ENCODE peak calls at places on chromosomes 5 and 9, in seven cellular contexts. D is MCF 10A, A is WTC11, G is fibroblast of pulmonary artery, U is astrocyte, H is GM20000, M is cardiac fibroblast. O is an unnamed sample.

GRCh38 chr5:179680014-179680779 is 637 bp downstream of the CBY3 start:
- DNase-seq in D (no peak), A (no peak), G (no peak), U (no peak), H (no peak), M (no peak), O (no peak)

GRCh38 chr5:138438003-138438723 is 694 bp upstream of the REEP2 start:
- DNase-seq in D (no peak), A (no peak), G (no peak), U (no peak), H (no peak), M (no peak), O (no peak)

GRCh38 chr5:79691007-79691406 is 1.4 kb downstream of the CMYA5 start:
- DNase-seq in D (no peak), A (no peak), G (no peak), U (no peak), H (peak), M (no peak), O (no peak)

GRCh38 chr5:144142030-144142825 is 28.2 kb downstream of the YIPF5 start:
- DNase-seq in D (peak), A (no peak), G (peak), U (peak), H (peak), M (peak), O (no peak)

GRCh38 chr9:130835441-130836298 is 616 bp downstream of the ABL1 start:
- DNase-seq in D (peak), A (peak), G (peak), U (peak), H (peak), M (peak), O (peak)

GRCh38 chr5:135238622-135239460 is 160.2 kb downstream of the MACROH2A1 start:
- DNase-seq in D (no peak), A (no peak), G (no peak), U (no peak), H (no peak), M (no peak), O (no peak)

GRCh38 chr9:118721923-118722322 is 647.3 kb downstream of the BRINP1 start:
- DNase-seq in D (no peak), A (no peak), G (no peak), U (no peak), H (no peak), M (no peak), O (no peak)

GRCh38 chr9:134405527-134405926 is 79.3 kb downstream of the RXRA start:
- DNase-seq in D (no peak), A (no peak), G (no peak), U (no peak), H (no peak), M (no peak), O (no peak)

GRCh38 chr9:114989600-114990410 is 59.4 kb upstream of the TNFSF8 start:
- DNase-seq in D (no peak), A (no peak), G (no peak), U (no peak), H (peak), M (no peak), O (no peak)

GRCh38 chr5:112159435-112159834 is 259.6 kb downstream of the EPB41L4A start:
- DNase-seq in D (no peak), A (no peak), G (peak), U (no peak), H (no peak), M (peak), O (no peak)

GRCh38 chr9:114551750-114552685 is 35.6 kb upstream of the ATP6V1G1 start:
- DNase-seq in D (peak), A (no peak), G (peak), U (peak), H (no peak), M (peak), O (no peak)

GRCh38 chr9:131641618-131642495 is 96.5 kb downstream of the PRRT1B start:
- DNase-seq in D (no peak), A (no peak), G (no peak), U (no peak), H (no peak), M (peak), O (no peak)

GRCh38 chr5:78506296-78507049 is 142.1 kb downstream of the LHFPL2 start:
- DNase-seq in D (no peak), A (no peak), G (peak), U (no peak), H (no peak), M (peak), O (no peak)

GRCh38 chr5:3311443-3311842 is 284.2 kb upstream of the IRX1 start:
- DNase-seq in D (no peak), A (no peak), G (no peak), U (peak), H (no peak), M (no peak), O (no peak)

GRCh38 chr9:124210697-124211096 is 47.1 kb upstream of the NEK6 start:
- DNase-seq in D (no peak), A (no peak), G (no peak), U (no peak), H (peak), M (peak), O (no peak)

GRCh38 chr9:91180240-91180929 is 181.3 kb downstream of the AUH start:
- DNase-seq in D (no peak), A (no peak), G (no peak), U (no peak), H (no peak), M (no peak), O (no peak)

GRCh38 chr9:91180930-91181268 is 180.8 kb downstream of the AUH start:
- DNase-seq in D (no peak), A (no peak), G (no peak), U (no peak), H (no peak), M (no peak), O (no peak)

GRCh38 chr9:91181541-91181940 is 180.2 kb downstream of the AUH start:
- DNase-seq in D (no peak), A (no peak), G (no peak), U (no peak), H (no peak), M (no peak), O (no peak)

GRCh38 chr9:91182831-91183230 is 178.9 kb downstream of the AUH start:
- DNase-seq in D (no peak), A (no peak), G (no peak), U (no peak), H (no peak), M (no peak), O (no peak)

GRCh38 chr9:91182429-91182828 is 179.3 kb downstream of the AUH start:
- DNase-seq in D (peak), A (no peak), G (peak), U (no peak), H (no peak), M (no peak), O (no peak)
- TF ChIP-seq CTCF in D (no peak), A (no peak), G (no peak), U (no peak), H (no peak), M (no peak), O (no peak)

GRCh38 chr9:77022783-77023440 is 3.5 kb downstream of the FOXB2 start:
- DNase-seq in D (no peak), A (peak), G (no peak), U (no peak), H (no peak), M (no peak), O (peak)

GRCh38 chr9:77023726-77024125 is 4.3 kb downstream of the FOXB2 start:
- DNase-seq in D (no peak), A (no peak), G (no peak), U (no peak), H (no peak), M (no peak), O (no peak)

GRCh38 chr9:77021928-77022782 is 2.7 kb downstream of the FOXB2 start:
- DNase-seq in D (no peak), A (no peak), G (no peak), U (no peak), H (peak), M (no peak), O (no peak)

GRCh38 chr9:77028478-77028877 is 9.0 kb downstream of the FOXB2 start:
- DNase-seq in D (no peak), A (no peak), G (no peak), U (no peak), H (no peak), M (no peak), O (no peak)

DNA sequence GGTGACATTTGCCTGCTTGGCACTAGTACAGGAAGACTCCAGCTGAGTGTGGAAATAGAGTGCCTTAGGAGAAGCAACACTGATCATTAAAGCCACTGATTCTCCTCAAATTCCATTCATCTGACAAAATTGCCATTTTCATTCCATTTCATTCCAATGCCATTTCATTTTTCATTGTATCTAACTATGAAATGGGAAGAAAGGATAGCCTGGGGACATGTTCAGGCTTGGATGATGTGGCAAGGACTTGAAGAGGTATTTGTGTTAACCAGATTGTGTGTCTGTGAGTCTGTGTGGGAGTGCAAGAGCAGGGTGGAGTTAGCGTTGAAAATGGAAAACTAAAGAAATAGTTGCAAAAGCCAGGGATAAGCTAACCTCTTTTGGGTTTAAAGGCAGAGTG is 5.7 kb downstream of the FOXB2 start:
- DNase-seq in D (peak), A (no peak), G (no peak), U (no peak), H (no peak), M (no peak), O (no peak)
- TF ChIP-seq CTCF in D (no peak), A (no peak), G (no peak), U (no peak), H (no peak), M (no peak), O (no peak)

GRCh38 chr9:98491231-98491651 is 217.5 kb downstream of the GABBR2 start:
- DNase-seq in D (no peak), A (no peak), G (no peak), U (no peak), H (no peak), M (no peak), O (no peak)

GRCh38 chr9:98485706-98486105 is 223.0 kb downstream of the GABBR2 start:
- DNase-seq in D (no peak), A (no peak), G (no peak), U (no peak), H (no peak), M (no peak), O (no peak)

GRCh38 chr9:98484218-98484617 is 224.5 kb downstream of the GABBR2 start:
- DNase-seq in D (no peak), A (no peak), G (peak), U (peak), H (no peak), M (peak), O (no peak)

GRCh38 chr9:98491778-98492177 is 217.0 kb downstream of the GABBR2 start:
- DNase-seq in D (no peak), A (no peak), G (peak), U (peak), H (no peak), M (peak), O (no peak)

GRCh38 chr9:98488578-98489312 is 220.0 kb downstream of the GABBR2 start:
- DNase-seq in D (peak), A (no peak), G (peak), U (peak), H (no peak), M (peak), O (no peak)
- TF ChIP-seq CTCF in D (no peak), A (no peak), G (peak), U (peak), H (no peak), M (peak), O (no peak)

DNA sequence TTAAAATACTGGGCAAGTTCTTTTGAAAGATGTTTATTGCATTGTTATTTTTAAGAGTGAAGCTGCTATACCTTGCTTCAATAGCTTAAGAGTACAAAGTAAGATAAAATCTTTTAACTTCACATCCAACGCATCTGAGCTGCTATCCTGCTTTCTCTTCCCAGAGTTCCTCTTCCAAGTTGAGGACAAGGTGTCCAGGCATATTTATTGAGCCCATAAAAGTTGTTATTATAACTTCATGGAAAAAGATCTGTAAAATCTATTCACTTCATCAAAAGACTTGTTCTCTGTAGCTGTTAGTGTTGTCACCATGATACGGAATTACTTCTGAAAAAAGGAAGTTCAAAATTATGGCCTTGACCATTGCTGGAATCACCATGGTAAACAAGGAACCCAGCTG is 306.2 kb upstream of the ELAVL2 start:
- DNase-seq in D (no peak), A (no peak), G (no peak), U (no peak), H (no peak), M (no peak), O (no peak)
- TF ChIP-seq CTCF in D (no peak), A (no peak), G (no peak), U (no peak), H (no peak), M (no peak), O (no peak)

DNA sequence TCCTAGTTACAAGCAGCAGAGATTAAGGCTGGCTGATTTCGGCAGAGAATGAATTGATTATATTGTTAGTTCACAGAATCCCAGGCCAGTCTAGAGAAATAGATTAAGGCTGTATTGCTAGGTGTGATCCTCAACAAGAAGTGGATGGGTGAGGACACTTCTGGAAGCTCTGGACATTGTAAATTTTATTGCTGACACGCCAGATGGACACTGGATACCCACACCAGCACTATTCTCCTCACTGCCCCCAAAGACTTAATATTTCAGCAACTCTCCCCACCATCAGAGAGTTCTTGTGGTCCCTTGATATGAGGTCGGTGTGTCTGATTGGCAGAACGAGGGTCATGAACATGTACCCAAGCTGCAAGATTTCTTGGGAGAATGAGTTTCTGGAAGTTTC is 171.6 kb upstream of the EGFLAM start:
- DNase-seq in D (no peak), A (no peak), G (no peak), U (no peak), H (no peak), M (no peak), O (no peak)
- TF ChIP-seq CTCF in D (no peak), A (no peak), G (no peak), U (no peak), H (no peak), M (no peak), O (no peak)

DNA sequence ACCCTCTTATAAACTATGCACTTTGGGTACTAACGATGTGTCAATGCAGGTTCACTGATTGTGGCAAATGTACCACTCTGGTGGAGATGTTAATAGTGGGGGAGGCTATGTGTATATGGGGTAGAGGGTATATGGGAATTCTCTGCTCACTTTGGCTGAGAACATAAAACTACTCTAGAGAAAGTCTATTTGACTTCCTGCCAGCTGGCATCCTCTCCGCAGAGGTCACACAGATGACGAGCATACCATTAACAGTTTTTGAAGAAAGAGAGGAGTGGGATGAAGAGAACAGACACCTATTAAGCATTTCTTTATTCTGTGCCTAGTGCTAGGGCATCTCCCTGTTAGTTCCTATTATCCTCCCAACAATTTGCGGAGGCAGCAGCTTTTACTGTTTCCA is 58.4 kb upstream of the TRIM32 start:
- DNase-seq in D (no peak), A (no peak), G (peak), U (peak), H (no peak), M (peak), O (no peak)
- TF ChIP-seq CTCF in D (no peak), A (no peak), G (no peak), U (no peak), H (no peak), M (no peak), O (no peak)

O was measured in endothelial cell.